ENCODE peak calls at places on chromosomes 13 and 19, in four cellular contexts. P, S, W and K are unnamed samples. For H3F3A, the result is how much of the 10 kb centered on the place peaks cover.

GRCh38 chr13:106651442-106651841 is 83.5 kb upstream of the ARGLU1 start:
- DNase-seq in P (no peak), W (no peak), S (no peak), K (no peak)

GRCh38 chr19:19407640-19407933 is 2.1 kb downstream of the GATAD2A start:
- DNase-seq in S (peak), W (no peak), P (no peak), K (no peak)

GRCh38 chr13:49098198-49098597 is 121.9 kb upstream of the MLNR start:
- DNase-seq in W (peak), P (peak), S (no peak), K (peak)

GRCh38 chr13:90760639-90761038 is 586.8 kb upstream of the MIR17HG start:
- DNase-seq in W (no peak), P (no peak), S (no peak), K (no peak)

GRCh38 chr13:46062190-46062589 is 9.6 kb upstream of the ZC3H13 start:
- DNase-seq in W (no peak), P (peak), S (no peak), K (peak)

GRCh38 chr13:111359237-111359915 is 38.9 kb downstream of the TEX29 start:
- DNase-seq in P (no peak), S (peak), W (no peak), K (peak)

GRCh38 chr19:35249146-35249847 is 495 bp downstream of the LSR start:
- DNase-seq in P (no peak), W (no peak), S (peak), K (no peak)

GRCh38 chr19:3979289-3979673 is 6.0 kb downstream of the EEF2 start:
- DNase-seq in W (no peak), S (no peak), P (no peak), K (peak)

GRCh38 chr19:5542665-5543064 is 25.1 kb downstream of the TINCR start:
- DNase-seq in P (no peak), W (no peak), S (peak), K (no peak)

GRCh38 chr13:110463876-110464510 is 97.5 kb downstream of the RAB20 start:
- DNase-seq in S (no peak), W (no peak), P (no peak), K (peak)

GRCh38 chr19:50328257-50329145 is 676 bp downstream of the KCNC3 start:
- DNase-seq in W (no peak), S (peak), P (peak), K (peak)

GRCh38 chr19:28039677-28040381 is 1173.1 kb downstream of the UQCRFS1 start:
- DNase-seq in P (no peak), S (no peak), W (no peak), K (peak)

GRCh38 chr19:31348416-31349159 is 648 bp downstream of the TSHZ3 start:
- DNase-seq in W (no peak), P (no peak), S (peak), K (peak)

GRCh38 chr13:102847272-102848234 is 1.7 kb downstream of the ERCC5 start:
- DNase-seq in P (peak), W (no peak), S (peak), K (peak)

GRCh38 chr19:3073159-3073563 is 10.9 kb upstream of the TLE5 start:
- DNase-seq in W (no peak), S (no peak), P (no peak), K (peak)

GRCh38 chr13:108785844-108786243 is 156.4 kb downstream of the MYO16 start:
- DNase-seq in S (peak), W (no peak), P (no peak), K (no peak)

GRCh38 chr13:113639661-113640262 is 18.2 kb downstream of the ATP4B start:
- DNase-seq in P (no peak), W (no peak), S (no peak), K (peak)

GRCh38 chr19:40147693-40148347 is 43.4 kb upstream of the MAP3K10 start:
- DNase-seq in W (peak), P (peak), S (no peak), K (peak)

GRCh38 chr13:39789451-39789850 is 134.0 kb downstream of the COG6 start:
- DNase-seq in P (peak), W (no peak), S (no peak), K (no peak)

GRCh38 chr13:24802074-24802473 is 38.1 kb downstream of the RNF17 start:
- DNase-seq in S (no peak), W (peak), P (no peak), K (peak)

GRCh38 chr13:36848228-36848982 is 29.4 kb downstream of the RFXAP start:
- DNase-seq in P (no peak), S (peak), W (no peak), K (peak)

GRCh38 chr13:40981949-40982348 is 37.2 kb downstream of the ELF1 start:
- DNase-seq in P (no peak), W (no peak), S (no peak), K (no peak)

GRCh38 chr13:40981361-40981760 is 37.8 kb downstream of the ELF1 start:
- DNase-seq in P (no peak), S (no peak), W (no peak), K (no peak)

GRCh38 chr13:40982772-40983171 is 36.3 kb downstream of the ELF1 start:
- DNase-seq in W (no peak), P (no peak), S (no peak), K (peak)

GRCh38 chr13:40979232-40979631 is 39.9 kb downstream of the ELF1 start:
- DNase-seq in S (no peak), W (no peak), P (no peak), K (no peak)

DNA sequence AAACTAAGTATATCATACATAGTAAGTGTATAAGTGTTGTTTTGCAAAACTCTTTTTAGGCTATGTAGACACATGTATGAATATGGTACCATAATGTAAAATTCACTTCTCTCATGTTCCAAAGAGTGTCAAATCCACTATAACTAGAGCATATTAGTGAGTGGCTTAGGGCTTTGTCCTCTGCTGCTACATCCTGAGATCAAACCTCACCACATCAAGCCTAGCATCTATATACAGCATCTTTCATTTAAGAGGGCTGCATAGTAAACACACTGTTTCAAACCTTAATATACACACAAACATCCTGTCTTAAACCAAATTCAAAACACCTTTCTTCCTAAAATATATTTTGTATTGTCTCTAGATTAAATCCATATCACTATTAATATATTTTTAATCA is 38.6 kb downstream of the ELF1 start:
- DNase-seq in P (no peak), S (no peak), W (no peak), K (no peak)
- H3F3A ChIP-seq in P (under half), S (under half), W (under half), K (under half)

DNA sequence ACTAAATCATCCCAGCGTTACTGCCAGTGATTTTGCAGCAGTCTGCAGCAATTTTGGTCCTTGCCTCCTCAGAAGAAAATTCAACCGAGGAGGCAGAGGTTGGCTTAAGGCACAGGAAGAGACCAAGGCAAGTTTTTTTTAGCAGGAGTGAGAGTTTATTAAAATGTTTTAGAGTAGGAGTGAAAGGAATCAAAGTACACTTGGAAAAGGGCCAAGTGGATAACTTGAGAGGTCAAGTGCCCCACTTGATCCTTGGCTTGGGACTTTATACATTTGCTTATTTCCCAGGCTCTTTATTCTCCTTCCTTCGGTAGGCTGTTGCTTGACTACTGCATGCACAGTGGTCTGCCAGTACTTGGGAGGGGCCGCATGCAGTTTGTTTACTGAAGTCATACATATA is 2.9 kb upstream of the ZNF134 start:
- DNase-seq in S (no peak), W (no peak), P (no peak), K (no peak)
- TF ChIP-seq EZH2 in S (no peak), W (no peak), P (no peak), K (no peak)

DNA sequence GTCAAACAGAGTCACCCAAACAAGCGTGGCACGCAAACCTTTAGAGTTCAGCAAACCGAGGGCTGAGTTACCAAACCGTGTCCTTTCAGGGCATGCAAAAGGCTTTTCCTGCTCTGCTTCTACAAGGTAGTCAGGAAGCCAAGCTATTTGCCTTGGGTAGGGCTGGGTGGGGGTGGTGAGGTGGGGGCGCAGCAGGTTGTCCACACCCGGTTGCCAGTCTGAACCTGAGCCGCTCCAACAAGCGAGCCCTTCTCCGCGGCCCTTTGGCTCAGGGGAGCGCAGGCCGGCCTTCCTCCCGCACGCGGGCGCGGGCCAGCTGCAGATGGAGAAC is 347 bp upstream of the CLDN10 start:
- DNase-seq in P (no peak), S (no peak), W (no peak), K (no peak)
- H3K4me2 ChIP-seq in P (no peak), S (peak), W (no peak), K (no peak)

DNA sequence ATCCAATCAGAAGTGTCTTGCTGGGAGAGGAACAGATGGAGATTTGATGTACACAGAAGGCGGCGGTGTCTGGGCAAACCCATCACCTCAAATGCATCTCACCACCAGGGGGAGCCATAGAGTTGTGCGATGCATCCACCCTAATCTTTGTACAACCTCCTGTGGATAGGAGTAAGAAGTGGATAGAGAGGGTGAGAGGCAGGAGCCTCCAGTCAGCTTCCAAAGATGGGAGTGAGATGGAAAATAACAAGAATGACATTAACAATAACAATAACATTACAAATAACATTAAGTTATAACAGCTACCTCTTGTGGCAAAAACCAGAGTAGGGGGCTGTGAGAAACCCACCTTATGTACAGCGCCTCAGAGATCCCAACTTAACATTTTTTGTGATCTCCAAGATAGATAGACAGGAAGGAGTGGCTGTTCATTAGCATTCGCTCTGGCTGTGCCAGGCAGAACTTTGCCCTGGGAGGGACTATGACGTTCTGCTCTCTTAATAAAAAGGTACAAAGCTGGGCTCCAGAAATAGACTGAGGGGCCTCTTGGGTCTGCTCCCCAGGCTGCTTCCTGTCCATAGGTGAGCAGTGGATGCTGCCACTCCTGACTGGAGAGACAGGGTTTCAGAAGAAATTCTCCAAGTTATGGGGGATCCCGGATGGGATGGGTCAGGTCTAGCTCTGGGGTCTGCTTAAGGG is 5.2 kb upstream of the CEACAM18 start:
- DNase-seq in S (peak), W (peak), P (peak), K (peak)
- H3F3A ChIP-seq in S (under half), W (under half), P (under half), K (under half)

GRCh38 chr19:17329061-17329767 is 5.4 kb downstream of the ANO8 start:
- DNase-seq in P (no peak), S (peak), W (no peak), K (no peak)
- TF ChIP-seq EZH2 in P (no peak), S (no peak), W (no peak), K (no peak)

DNA sequence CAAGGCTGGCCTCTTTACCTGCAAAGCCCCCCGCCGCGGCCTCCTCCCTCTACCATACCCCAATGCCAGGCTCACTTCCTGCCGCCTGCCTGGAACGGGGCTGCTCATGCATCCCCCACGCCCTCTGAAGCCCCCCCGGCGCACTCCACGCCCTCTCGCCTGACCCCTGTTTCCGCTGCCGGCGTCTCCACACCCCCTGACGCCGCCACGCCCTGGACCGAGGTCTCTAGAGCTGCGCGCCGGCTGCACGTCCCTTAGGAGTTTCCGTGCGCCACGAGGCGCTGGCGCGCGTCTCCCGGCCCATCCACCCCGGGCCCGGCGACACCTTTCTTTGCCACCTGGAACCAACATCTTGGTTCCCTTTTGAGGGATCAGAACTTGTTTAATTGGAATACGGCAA is 16.0 kb downstream of the DPRX start:
- DNase-seq in W (no peak), S (no peak), P (no peak), K (no peak)
- H3K4me2 ChIP-seq in W (no peak), S (no peak), P (no peak), K (no peak)